ENCODE peak calls at places on chromosomes 2 and 18, in eight cellular contexts. F is pancreas; G is endodermal cell; O is ascending aorta; P is CD8-positive, alpha-beta memory T cell; T is heart right ventricle; C is dorsolateral prefrontal cortex; X is stomach. B is an unnamed sample.
A peak's percentile ranks its signal among the peaks of the same experiment; 100 is the strongest.

GRCh38 chr2:209505410-209505809 is 81.6 kb downstream of the MAP2 start:
- DNase-seq in G (no peak), P (no peak), T (no peak), F (no peak), O (no peak), C (no peak), X (no peak), B (no peak)

GRCh38 chr2:70469435-70469834 is 84.2 kb downstream of the TGFA start:
- DNase-seq in G (peak; percentile 66), P (no peak), F (no peak), O (no peak), T (no peak), X (no peak), C (no peak), B (no peak)

GRCh38 chr2:120346034-120346666 is at the start of gene INHBB:
- DNase-seq in O (no peak), G (peak; percentile 72), P (no peak), T (no peak), X (no peak), F (peak; percentile 46), C (no peak), B (no peak)

GRCh38 chr2:31523871-31524492 is 56.8 kb downstream of the SRD5A2 start:
- DNase-seq in F (peak; percentile 25), X (peak; percentile 55), C (no peak), P (peak; percentile 15), G (peak; percentile 87), T (peak; percentile 23), O (no peak), B (no peak)

GRCh38 chr18:26425148-26425531 is 123.2 kb downstream of the KCTD1 start:
- DNase-seq in T (no peak), C (no peak), P (no peak), O (no peak), X (no peak), G (no peak), F (no peak), B (no peak)

GRCh38 chr2:9656270-9656766 is 25.5 kb upstream of the YWHAQ start:
- DNase-seq in P (peak; percentile 67), F (no peak), T (no peak), X (no peak), O (no peak), G (peak; percentile 79), C (no peak), B (no peak)

GRCh38 chr18:55489034-55489741 is 98.8 kb downstream of the TCF4 start:
- DNase-seq in T (no peak), C (no peak), G (no peak), X (no peak), F (no peak), P (no peak), O (no peak), B (no peak)

GRCh38 chr2:224400174-224400810 is 1.6 kb downstream of the FAM124B start:
- DNase-seq in X (no peak), G (no peak), C (no peak), P (no peak), T (no peak), F (no peak), O (no peak), B (no peak)

GRCh38 chr2:173969886-173970285 is 4.7 kb upstream of the SP3 start:
- DNase-seq in G (no peak), C (no peak), P (no peak), X (no peak), T (no peak), O (no peak), F (no peak), B (no peak)

GRCh38 chr2:26284132-26284531 is 39.4 kb downstream of the HADHB start:
- DNase-seq in F (no peak), P (no peak), T (no peak), O (no peak), X (no peak), C (no peak), G (no peak), B (no peak)

GRCh38 chr2:83957001-83957400 is 502.1 kb downstream of the SUCLG1 start:
- DNase-seq in X (no peak), O (no peak), C (no peak), F (no peak), P (no peak), T (no peak), G (no peak), B (no peak)

GRCh38 chr2:230929381-230930148 is 4.5 kb upstream of the GPR55 start:
- DNase-seq in C (no peak), O (no peak), P (no peak), T (no peak), F (no peak), G (peak; percentile 35), X (peak; percentile 23), B (no peak)

GRCh38 chr2:230931556-230932231 is 6.7 kb upstream of the GPR55 start:
- DNase-seq in C (no peak), F (no peak), O (no peak), P (no peak), G (peak; percentile 38), X (peak; percentile 21), T (no peak), B (no peak)

GRCh38 chr2:230930149-230930780 is 5.2 kb upstream of the GPR55 start:
- DNase-seq in F (no peak), G (peak; percentile 12), C (no peak), P (no peak), X (no peak), O (no peak), T (no peak), B (no peak)

GRCh38 chr2:230932556-230933511 is 7.8 kb upstream of the GPR55 start:
- DNase-seq in F (no peak), X (peak; percentile 26), P (no peak), T (peak; percentile 53), C (no peak), O (no peak), G (peak; percentile 71), B (no peak)

DNA sequence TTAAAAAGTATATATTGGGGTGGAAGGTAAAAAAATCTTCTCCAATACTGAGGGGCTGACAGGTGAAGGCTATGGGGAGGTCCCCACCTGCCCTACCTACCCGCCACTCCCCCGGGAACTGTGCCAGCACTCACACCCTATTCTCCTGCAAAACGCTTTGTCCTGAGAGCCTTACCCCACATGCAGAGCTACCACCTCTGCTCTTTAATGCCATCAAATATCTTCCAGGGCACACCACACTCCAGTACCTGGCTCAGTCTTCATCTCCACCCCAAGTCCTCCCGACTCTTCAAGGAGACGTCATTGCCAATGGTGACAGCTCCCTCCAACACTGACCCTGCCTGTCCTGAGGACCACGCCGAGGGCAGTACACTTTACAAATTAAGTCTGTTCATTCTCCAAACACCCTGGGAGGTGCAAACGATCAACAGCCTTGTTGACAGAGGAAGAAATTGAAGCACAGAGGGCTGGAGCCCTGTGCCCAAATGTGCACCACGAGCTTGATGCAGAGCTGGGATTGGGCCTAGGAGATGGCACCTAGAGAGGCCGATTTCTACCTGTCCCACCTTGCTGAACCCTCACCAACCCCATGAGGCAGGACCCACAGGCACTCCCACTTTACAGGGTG is 6.0 kb upstream of the GPR55 start:
- DNase-seq in G (peak; percentile 28), O (no peak), C (no peak), P (no peak), F (no peak), X (peak; percentile 10), T (no peak), B (no peak)
- H3K27me3 ChIP-seq in G (no peaks in the 10 kb centered on the region), O (no peaks in the 10 kb centered on the region), C (no peaks in the 10 kb centered on the region), P (no peaks in the 10 kb centered on the region), F (no peaks in the 10 kb centered on the region), X (peaks cover 26% of the 10 kb centered on the region), T (peaks cover 15% of the 10 kb centered on the region), B (peaks cover 26% of the 10 kb centered on the region)

GRCh38 chr2:133418671-133419070 is 149.6 kb downstream of the NCKAP5 start:
- DNase-seq in F (no peak), C (no peak), G (no peak), O (no peak), X (no peak), T (no peak), P (no peak), B (no peak)

GRCh38 chr2:133417410-133417809 is 150.9 kb downstream of the NCKAP5 start:
- DNase-seq in C (no peak), O (no peak), P (no peak), G (peak; percentile 50), T (no peak), F (no peak), X (no peak), B (no peak)

GRCh38 chr2:133416756-133417155 is 151.5 kb downstream of the NCKAP5 start:
- DNase-seq in O (no peak), C (no peak), T (no peak), G (no peak), X (no peak), F (no peak), P (no peak), B (no peak)

GRCh38 chr2:133415210-133415876 is 152.9 kb downstream of the NCKAP5 start:
- DNase-seq in T (peak; percentile 20), C (no peak), G (no peak), F (no peak), P (no peak), X (no peak), O (no peak), B (no peak)

GRCh38 chr2:133418021-133418420 is 150.2 kb downstream of the NCKAP5 start:
- DNase-seq in P (no peak), F (no peak), O (no peak), C (no peak), T (no peak), X (no peak), G (no peak), B (no peak)
- H3K27me3 ChIP-seq in P (no peaks in the 10 kb centered on the region), F (no peaks in the 10 kb centered on the region), O (no peaks in the 10 kb centered on the region), C (no peaks in the 10 kb centered on the region), T (no peaks in the 10 kb centered on the region), X (no peaks in the 10 kb centered on the region), G (no peaks in the 10 kb centered on the region), B (no peaks in the 10 kb centered on the region)

DNA sequence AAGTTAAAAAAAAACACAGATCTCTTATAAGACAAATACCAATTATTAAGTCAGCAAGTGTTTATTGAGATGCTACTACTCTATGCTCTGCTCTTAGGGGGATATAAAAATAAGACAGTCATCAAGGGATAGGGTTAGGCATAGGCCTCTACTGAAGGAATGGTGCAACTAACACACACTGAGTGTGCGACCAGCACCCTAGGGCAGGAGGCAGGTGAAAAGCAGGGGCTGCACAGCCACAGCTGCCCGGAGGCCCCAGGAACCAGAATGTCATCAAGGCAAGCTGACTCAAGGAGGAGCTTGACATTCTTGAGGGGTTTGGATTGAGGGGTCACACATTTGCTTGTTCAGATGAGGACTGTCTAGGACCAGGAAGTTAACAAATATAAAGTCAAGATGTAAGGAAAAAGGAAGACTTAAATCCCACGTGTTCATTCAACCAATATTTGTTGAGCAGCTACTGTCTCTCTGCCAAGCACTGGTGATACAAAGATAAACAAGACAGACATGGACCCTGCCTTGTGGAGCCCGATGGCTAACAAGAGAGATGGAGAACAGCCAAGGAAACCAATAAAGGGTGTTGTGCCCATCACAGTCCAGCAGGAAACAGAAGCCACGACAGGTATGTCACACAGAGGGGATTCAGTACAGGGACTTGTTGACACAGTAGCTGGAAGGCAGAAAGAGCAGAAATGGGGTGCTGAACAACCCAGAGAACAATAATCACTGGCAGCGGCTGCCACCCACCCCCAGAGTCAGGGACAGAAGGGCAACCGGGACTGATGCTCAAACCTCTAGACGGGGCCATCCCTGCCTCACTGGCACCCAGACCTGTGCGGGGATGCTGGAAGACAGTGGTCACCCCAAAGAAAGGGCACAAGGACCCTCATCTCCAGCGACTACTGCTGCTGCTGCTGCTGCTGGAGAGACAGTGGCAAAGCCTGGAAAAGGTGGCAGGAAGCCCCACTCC is 45.8 kb upstream of the MAL start:
- DNase-seq in P (no peak), X (no peak), C (no peak), O (no peak), F (no peak), G (no peak), T (no peak), B (no peak)
- H3K27me3 ChIP-seq in P (no peaks in the 10 kb centered on the region), X (peaks cover 44% of the 10 kb centered on the region), C (no peaks in the 10 kb centered on the region), O (no peaks in the 10 kb centered on the region), F (no peaks in the 10 kb centered on the region), G (no peaks in the 10 kb centered on the region), T (peaks cover 49% of the 10 kb centered on the region), B (no peaks in the 10 kb centered on the region)

GRCh38 chr2:16066261-16067036 is 126.1 kb downstream of the MYCN start:
- DNase-seq in C (no peak), P (no peak), F (no peak), G (no peak), X (no peak), O (no peak), T (no peak), B (no peak)
- H3K27me3 ChIP-seq in C (no peaks in the 10 kb centered on the region), P (no peaks in the 10 kb centered on the region), F (no peaks in the 10 kb centered on the region), G (no peaks in the 10 kb centered on the region), X (no peaks in the 10 kb centered on the region), O (no peaks in the 10 kb centered on the region), T (peaks cover 4% of the 10 kb centered on the region), B (no peaks in the 10 kb centered on the region)

B was measured in esophagus squamous epithelium.